ENCODE peak calls at places on chromosomes 6 and 20, in seven cellular contexts. J, N, M, L, F, K and T are unnamed samples.

GRCh38 chr6:148538251-148539190 is 195.9 kb downstream of the SASH1 start:
- DNase-seq in K (peak), M (no peak), L (no peak), N (no peak), F (no peak), J (no peak), T (peak)

GRCh38 chr6:23183846-23184245 is 614.5 kb downstream of the HDGFL1 start:
- DNase-seq in J (no peak), K (no peak), F (no peak), M (no peak), L (no peak), N (no peak), T (no peak)

GRCh38 chr20:23159923-23160445 is 73.9 kb upstream of the CD93 start:
- DNase-seq in M (no peak), N (no peak), K (no peak), F (no peak), J (no peak), L (no peak), T (no peak)

GRCh38 chr6:53659458-53659857 is 6.1 kb downstream of the KLHL31 start:
- DNase-seq in F (no peak), N (no peak), M (no peak), L (no peak), K (no peak), J (no peak), T (no peak)

GRCh38 chr6:145948878-145949613 is 15.1 kb downstream of the SHPRH start:
- DNase-seq in J (no peak), F (no peak), K (no peak), N (no peak), M (no peak), L (no peak), T (peak)

GRCh38 chr20:60049601-60050000 is 91.4 kb downstream of the CDH26 start:
- DNase-seq in L (no peak), M (no peak), N (no peak), J (no peak), K (no peak), F (no peak), T (no peak)

GRCh38 chr20:4158466-4159050 is 143.2 kb upstream of the RNF24 start:
- DNase-seq in F (no peak), K (peak), N (no peak), J (no peak), M (no peak), L (no peak), T (no peak)

GRCh38 chr6:9360881-9361280 is 925.5 kb upstream of the SLC35B3 start:
- DNase-seq in M (no peak), N (no peak), K (no peak), J (no peak), F (no peak), L (no peak), T (no peak)

GRCh38 chr6:9397981-9398559 is 962.7 kb upstream of the SLC35B3 start:
- DNase-seq in K (no peak), F (peak), L (no peak), M (no peak), N (no peak), J (no peak), T (no peak)

GRCh38 chr6:24227556-24227955 is 101.5 kb downstream of the NRSN1 start:
- DNase-seq in J (no peak), F (no peak), N (no peak), M (no peak), L (no peak), K (no peak), T (no peak)

GRCh38 chr6:43900560-43901329 is 130.7 kb downstream of the VEGFA start:
- DNase-seq in J (no peak), N (no peak), K (no peak), L (no peak), M (no peak), F (no peak), T (no peak)

GRCh38 chr20:53890434-53891305 is 179.7 kb downstream of the BCAS1 start:
- DNase-seq in K (no peak), N (no peak), J (no peak), F (peak), M (no peak), L (no peak), T (no peak)

GRCh38 chr6:3918474-3918873 is 69.3 kb downstream of the FAM50B start:
- DNase-seq in N (no peak), L (no peak), K (no peak), M (no peak), F (no peak), J (no peak), T (no peak)

GRCh38 chr6:22784611-22785010 is 215.2 kb downstream of the HDGFL1 start:
- DNase-seq in N (no peak), F (no peak), K (no peak), J (no peak), M (no peak), L (no peak), T (peak)

GRCh38 chr20:60177080-60177479 is 218.9 kb downstream of the CDH26 start:
- DNase-seq in L (peak), K (no peak), M (no peak), J (no peak), N (no peak), F (no peak), T (no peak)

GRCh38 chr20:4720121-4720976 is 1.4 kb upstream of the PRND start:
- DNase-seq in L (peak), J (peak), F (peak), N (peak), K (peak), M (peak), T (peak)

GRCh38 chr20:53028337-53029007 is 56.3 kb downstream of the TSHZ2 start:
- DNase-seq in N (no peak), K (peak), L (no peak), M (no peak), J (no peak), F (no peak), T (peak)

GRCh38 chr6:41901882-41902519 is 6.8 kb upstream of the USP49 start:
- DNase-seq in N (peak), M (no peak), J (peak), F (peak), K (no peak), L (no peak), T (peak)
- TF ChIP-seq CTCF in N (peak), M (peak), J (peak), F (no peak), K (peak), L (peak), T (peak)

DNA sequence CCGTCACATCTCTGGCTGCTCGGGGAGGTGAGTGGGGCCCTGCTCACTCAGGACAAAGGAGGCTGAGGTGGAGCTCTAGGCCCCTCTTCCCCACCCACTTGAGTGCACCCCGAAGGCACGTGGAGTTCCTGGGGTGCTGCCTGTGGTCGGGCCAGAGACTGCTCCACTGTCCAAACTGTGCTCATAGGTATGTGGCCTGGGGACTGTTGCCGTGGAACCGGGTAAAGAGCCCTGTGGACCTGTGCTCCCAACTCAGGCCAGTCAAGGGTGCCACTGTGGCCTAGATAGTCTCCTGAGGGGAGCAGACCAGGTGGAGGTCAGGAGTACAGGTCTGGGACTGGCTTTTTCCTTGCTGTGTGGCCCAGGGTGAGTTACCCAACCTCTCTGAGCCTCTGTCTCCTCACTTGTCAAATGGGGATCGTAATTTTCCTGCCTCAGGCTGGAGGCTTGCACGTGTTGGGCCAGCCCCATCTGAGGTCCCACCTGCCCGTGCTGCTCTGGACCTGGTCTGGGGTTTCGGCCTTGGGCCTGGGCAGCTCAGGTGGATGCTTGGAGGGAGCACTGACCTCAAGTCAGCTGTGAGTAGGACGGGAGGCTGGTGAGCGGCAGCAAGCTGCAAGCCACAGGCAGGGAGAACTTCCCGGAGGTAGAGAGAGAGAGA is 12.4 kb upstream of the NPBWR2 start:
- DNase-seq in K (no peak), L (no peak), J (peak), M (no peak), N (no peak), F (no peak), T (no peak)
- H3K4me3 ChIP-seq in K (no peak), L (peak), J (peak), M (no peak), N (peak), F (no peak), T (no peak)

DNA sequence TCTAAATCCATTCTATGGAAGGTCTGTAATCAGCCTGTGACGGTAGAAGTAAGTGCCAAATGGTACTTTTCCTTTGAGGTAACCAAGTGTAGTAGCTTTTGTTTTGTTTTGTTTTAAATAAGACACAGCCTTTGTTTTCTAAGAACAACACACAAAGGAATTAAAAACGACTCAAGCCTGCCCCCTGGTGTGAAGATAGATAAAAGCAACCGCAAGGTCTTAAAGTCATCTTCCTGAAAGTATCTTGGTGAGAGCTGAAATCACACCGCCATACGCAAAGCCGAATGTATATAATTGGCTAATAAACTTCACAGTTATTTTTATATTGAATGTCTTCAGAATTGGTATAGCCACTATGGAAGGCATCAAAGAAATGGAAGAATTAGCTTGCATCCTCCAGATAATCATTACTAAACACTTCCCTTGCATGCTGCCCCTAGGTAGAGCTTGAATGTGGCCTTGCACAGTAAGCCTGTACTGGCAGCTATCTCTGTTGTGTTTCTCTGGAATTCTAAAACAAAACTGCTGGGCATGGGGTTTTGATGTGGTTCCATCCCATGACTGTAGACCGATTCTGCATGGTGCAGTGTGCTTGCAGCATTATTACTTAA is 95.6 kb downstream of the LAMP5 start:
- DNase-seq in M (peak), F (peak), N (no peak), L (peak), J (peak), K (peak), T (peak)
- TF ChIP-seq CTCF in M (peak), F (peak), N (peak), L (peak), J (peak), K (peak), T (peak)

GRCh38 chr6:128208078-128208477 is 307.2 kb upstream of the THEMIS start:
- DNase-seq in F (no peak), L (no peak), J (no peak), M (no peak), N (no peak), K (peak), T (peak)
- H3K4me3 ChIP-seq in F (no peak), L (no peak), J (no peak), M (no peak), N (no peak), K (no peak), T (no peak)

GRCh38 chr6:28134015-28134414 is 7.7 kb upstream of the ZKSCAN8 start:
- DNase-seq in F (peak), M (no peak), J (peak), L (peak), K (peak), N (no peak), T (peak)

GRCh38 chr6:28137458-28138020 is 4.1 kb upstream of the ZKSCAN8 start:
- DNase-seq in K (peak), N (peak), M (no peak), F (no peak), J (peak), L (peak), T (peak)

GRCh38 chr6:28134716-28135115 is 7.0 kb upstream of the ZKSCAN8 start:
- DNase-seq in K (no peak), N (no peak), F (no peak), L (no peak), M (no peak), J (no peak), T (no peak)

GRCh38 chr6:28135393-28135792 is 6.3 kb upstream of the ZKSCAN8 start:
- DNase-seq in N (no peak), J (peak), K (no peak), M (no peak), F (no peak), L (no peak), T (no peak)

GRCh38 chr6:28136585-28137457 is 4.9 kb upstream of the ZKSCAN8 start:
- DNase-seq in K (peak), M (peak), J (peak), L (peak), N (peak), F (peak), T (peak)
- TF ChIP-seq CTCF in K (no peak), M (no peak), J (no peak), L (no peak), N (no peak), F (no peak), T (no peak)

GRCh38 chr20:51797357-51798025 is 4.8 kb downstream of the SALL4 start:
- DNase-seq in F (no peak), L (no peak), J (no peak), N (no peak), M (no peak), K (no peak), T (no peak)
- H3K4me3 ChIP-seq in F (no peak), L (no peak), J (no peak), N (no peak), M (no peak), K (no peak), T (no peak)